ENCODE peak calls at places on chromosomes 12 and 14, in four cellular contexts. J, I, V and O are unnamed samples.

GRCh38 chr12:106601548-106601947 is 18.7 kb downstream of the RFX4 start:
- DNase-seq in I (no peak), V (no peak), J (no peak), O (no peak)

GRCh38 chr12:185197-185955 is 28.6 kb downstream of the SLC6A12 start:
- DNase-seq in J (no peak), I (no peak), V (no peak), O (no peak)

GRCh38 chr12:7557227-7557626 is 53.6 kb upstream of the CD163 start:
- DNase-seq in J (no peak), I (no peak), V (no peak), O (no peak)

GRCh38 chr12:124620606-124621295 is 53.3 kb upstream of the NCOR2 start:
- DNase-seq in J (no peak), V (no peak), I (no peak), O (no peak)

GRCh38 chr12:6867407-6868210 is at the start of gene TPI1:
- DNase-seq in V (peak; percentile 80), J (peak; percentile 73), I (peak; percentile 72), O (peak; percentile 96)

GRCh38 chr14:24871302-24871701 is 178.6 kb downstream of the STXBP6 start:
- DNase-seq in J (no peak), I (no peak), V (no peak), O (no peak)

GRCh38 chr12:47819902-47820630 is at the start of gene HDAC7:
- DNase-seq in I (peak; percentile 60), V (peak; percentile 82), J (peak; percentile 60), O (peak; percentile 96)

GRCh38 chr12:51449569-51450246 is 25.1 kb downstream of the SLC4A8 start:
- DNase-seq in J (no peak), I (no peak), V (no peak), O (no peak)

GRCh38 chr14:101254805-101255764 is 306.2 kb upstream of the DIO3 start:
- DNase-seq in V (no peak), I (no peak), J (no peak), O (peak; percentile 64)

GRCh38 chr12:72747460-72747859 is 475.3 kb downstream of the TRHDE start:
- DNase-seq in V (no peak), J (no peak), I (no peak), O (no peak)

GRCh38 chr14:78341827-78342389 is 171.7 kb downstream of the NRXN3 start:
- DNase-seq in V (no peak), I (no peak), J (no peak), O (no peak)

GRCh38 chr12:92297405-92297804 is 151.8 kb upstream of the BTG1 start:
- DNase-seq in J (no peak), V (no peak), I (no peak), O (no peak)

GRCh38 chr14:104384776-104385071 is 194.8 kb upstream of the C14orf180 start:
- DNase-seq in V (no peak), J (no peak), I (no peak), O (peak; percentile 33)

GRCh38 chr12:52681551-52682380 is 1.6 kb upstream of the KRT1 start:
- DNase-seq in I (peak; percentile 17), J (no peak), V (peak; percentile 11), O (no peak)

GRCh38 chr12:72133497-72134055 is 138.6 kb upstream of the TRHDE start:
- DNase-seq in J (no peak), V (no peak), I (no peak), O (no peak)

GRCh38 chr12:122730215-122731014 is at the start of gene HCAR1:
- DNase-seq in I (no peak), J (peak; percentile 34), V (peak; percentile 46), O (no peak)

GRCh38 chr14:96037891-96038557 is 1.1 kb upstream of the C14orf132 start:
- DNase-seq in V (no peak), I (no peak), J (no peak), O (peak; percentile 77)

GRCh38 chr14:52351191-52351560 is 37.1 kb downstream of the PTGER2 start:
- DNase-seq in I (no peak), J (no peak), V (no peak), O (no peak)

GRCh38 chr12:122035292-122035691 is 13.6 kb downstream of the BCL7A start:
- DNase-seq in V (no peak), J (no peak), I (no peak), O (no peak)

GRCh38 chr14:93120952-93121834 is 5.5 kb upstream of the ITPK1 start:
- DNase-seq in J (no peak), I (no peak), V (no peak), O (no peak)

GRCh38 chr12:92398565-92399309 is 253.1 kb upstream of the BTG1 start:
- DNase-seq in I (no peak), J (no peak), V (no peak), O (no peak)

GRCh38 chr14:90454041-90455000 is 57.5 kb downstream of the CALM1 start:
- DNase-seq in J (no peak), I (no peak), V (peak; percentile 25), O (peak; percentile 91)

GRCh38 chr14:89578048-89578619 is 161.1 kb upstream of the FOXN3 start:
- DNase-seq in J (no peak), V (no peak), I (no peak), O (no peak)

GRCh38 chr12:90959538-90960139 is 4.7 kb upstream of the CCER1 start:
- DNase-seq in J (no peak), I (no peak), V (peak; percentile 18), O (no peak)

GRCh38 chr12:81017792-81018191 is 60.1 kb upstream of the ACSS3 start:
- DNase-seq in J (no peak), V (no peak), I (no peak), O (no peak)

GRCh38 chr12:69173358-69173757 is 66.0 kb upstream of the CPSF6 start:
- DNase-seq in V (no peak), I (no peak), J (no peak), O (no peak)

GRCh38 chr12:83796527-83796926 is 1109.8 kb downstream of the TMTC2 start:
- DNase-seq in J (no peak), I (no peak), V (no peak), O (no peak)

GRCh38 chr12:52903285-52903854 is 1.5 kb downstream of the KRT8 start:
- DNase-seq in J (peak; percentile 38), I (peak; percentile 25), V (peak; percentile 18), O (peak; percentile 90)

GRCh38 chr14:103828315-103828967 is 18.9 kb downstream of the PPP1R13B start:
- DNase-seq in J (no peak), V (no peak), I (no peak), O (peak; percentile 72)

GRCh38 chr14:97453991-97454390 is 656.8 kb downstream of the VRK1 start:
- DNase-seq in V (no peak), I (no peak), J (no peak), O (no peak)

GRCh38 chr12:115000038-115000437 is 316.1 kb upstream of the TBX3 start:
- DNase-seq in I (no peak), J (no peak), V (no peak), O (no peak)

GRCh38 chr12:104586325-104587048 is 129.7 kb downstream of the CHST11 start:
- DNase-seq in V (no peak), I (no peak), J (no peak), O (no peak)

GRCh38 chr14:81392976-81393643 is 7.0 kb downstream of the STON2 start:
- DNase-seq in J (no peak), V (no peak), I (no peak), O (no peak)

GRCh38 chr14:71952381-71953363 is 20.4 kb downstream of the RGS6 start:
- DNase-seq in I (no peak), V (no peak), J (no peak), O (no peak)